ENCODE peak calls at places on chromosomes 1 and 21, in five cellular contexts. One of them, this sample, is unnamed.

GRCh38 chr1:91400133-91400725 is 4.4 kb downstream of the HFM1 start:
- DNase-seq in hepatic stellate cell: no peak
- DNase-seq in Panc1: no peak
- DNase-seq in NT2/D1: peak; percentile 15
- DNase-seq in T-helper 9 cell: no peak
- DNase-seq in this sample: no peak

GRCh38 chr1:93625582-93626327 is 55.9 kb downstream of the BCAR3 start:
- DNase-seq in NT2/D1: no peak
- DNase-seq in hepatic stellate cell: peak; percentile 61
- DNase-seq in Panc1: no peak
- DNase-seq in T-helper 9 cell: no peak
- DNase-seq in this sample: no peak

GRCh38 chr1:183470147-183470960 is 1.9 kb upstream of the SMG7 start:
- DNase-seq in NT2/D1: peak; percentile 57
- DNase-seq in hepatic stellate cell: peak; percentile 46
- DNase-seq in T-helper 9 cell: peak; percentile 87
- DNase-seq in Panc1: peak; percentile 53
- DNase-seq in this sample: peak; percentile 79

GRCh38 chr1:193355179-193355578 is 168.8 kb upstream of the B3GALT2 start:
- DNase-seq in NT2/D1: no peak
- DNase-seq in T-helper 9 cell: no peak
- DNase-seq in hepatic stellate cell: no peak
- DNase-seq in Panc1: peak; percentile 54
- DNase-seq in this sample: no peak

GRCh38 chr1:62823556-62823955 is 39.6 kb downstream of the ATG4C start:
- DNase-seq in Panc1: no peak
- DNase-seq in T-helper 9 cell: no peak
- DNase-seq in hepatic stellate cell: no peak
- DNase-seq in NT2/D1: no peak
- DNase-seq in this sample: no peak

GRCh38 chr1:21299007-21299406 is 8.7 kb upstream of the ECE1 start:
- DNase-seq in NT2/D1: no peak
- DNase-seq in Panc1: no peak
- DNase-seq in T-helper 9 cell: no peak
- DNase-seq in hepatic stellate cell: no peak
- DNase-seq in this sample: no peak

GRCh38 chr21:46118871-46119564 is 21.1 kb downstream of the COL6A2 start:
- DNase-seq in Panc1: no peak
- DNase-seq in T-helper 9 cell: no peak
- DNase-seq in hepatic stellate cell: no peak
- DNase-seq in NT2/D1: no peak
- DNase-seq in this sample: peak; percentile 0

GRCh38 chr1:117695796-117696505 is 90.1 kb downstream of the TENT5C start:
- DNase-seq in Panc1: no peak
- DNase-seq in T-helper 9 cell: no peak
- DNase-seq in NT2/D1: no peak
- DNase-seq in hepatic stellate cell: peak; percentile 68
- DNase-seq in this sample: no peak

GRCh38 chr1:82775402-82776000 is 974.8 kb downstream of the ADGRL2 start:
- DNase-seq in T-helper 9 cell: no peak
- DNase-seq in NT2/D1: peak; percentile 91
- DNase-seq in hepatic stellate cell: no peak
- DNase-seq in Panc1: peak; percentile 15
- DNase-seq in this sample: peak; percentile 46

GRCh38 chr1:203009185-203009584 is 2.0 kb downstream of the TMEM183A start:
- DNase-seq in NT2/D1: no peak
- DNase-seq in Panc1: no peak
- DNase-seq in hepatic stellate cell: no peak
- DNase-seq in T-helper 9 cell: no peak
- DNase-seq in this sample: no peak

GRCh38 chr1:90317628-90318027 is 322.7 kb downstream of the ZNF326 start:
- DNase-seq in hepatic stellate cell: no peak
- DNase-seq in NT2/D1: no peak
- DNase-seq in T-helper 9 cell: no peak
- DNase-seq in Panc1: no peak
- DNase-seq in this sample: no peak

GRCh38 chr21:35394634-35395369 is 345.7 kb upstream of the RUNX1 start:
- DNase-seq in T-helper 9 cell: no peak
- DNase-seq in hepatic stellate cell: no peak
- DNase-seq in NT2/D1: no peak
- DNase-seq in Panc1: no peak
- DNase-seq in this sample: no peak

GRCh38 chr1:100622037-100622436 is 84.1 kb downstream of the GPR88 start:
- DNase-seq in NT2/D1: peak; percentile 3
- DNase-seq in T-helper 9 cell: no peak
- DNase-seq in Panc1: no peak
- DNase-seq in hepatic stellate cell: peak; percentile 57
- DNase-seq in this sample: peak; percentile 62

GRCh38 chr1:162011337-162012012 is 12.2 kb downstream of the OLFML2B start:
- DNase-seq in T-helper 9 cell: no peak
- DNase-seq in NT2/D1: no peak
- DNase-seq in Panc1: no peak
- DNase-seq in hepatic stellate cell: no peak
- DNase-seq in this sample: peak; percentile 98